ENCODE peak calls at places on chromosomes 7 and 10, in seven cellular contexts. D is OCI-LY7; L is Caco-2; K is CD8-positive, alpha-beta T cell; R is RWPE2; O is transverse colon; G is body of pancreas. U is an unnamed sample.

GRCh38 chr10:84310470-84310869 is 17.9 kb upstream of the CCSER2 start:
- DNase-seq in K (no peak), O (no peak), G (no peak), R (no peak), L (no peak), D (no peak), U (no peak)

GRCh38 chr10:24299587-24300258 is 90.8 kb downstream of the KIAA1217 start:
- DNase-seq in D (no peak), G (no peak), O (no peak), K (no peak), L (no peak), R (no peak), U (no peak)

GRCh38 chr7:96093435-96093834 is 228.5 kb downstream of the SLC25A13 start:
- DNase-seq in K (no peak), O (no peak), L (no peak), G (no peak), R (no peak), D (no peak), U (no peak)

GRCh38 chr7:48246073-48246472 is 74.8 kb downstream of the ABCA13 start:
- DNase-seq in D (no peak), O (no peak), G (no peak), R (no peak), K (no peak), L (no peak), U (no peak)

GRCh38 chr7:31890198-31890597 is 180.0 kb downstream of the PDE1C start:
- DNase-seq in G (no peak), R (no peak), D (no peak), K (no peak), O (peak), L (no peak), U (no peak)

GRCh38 chr7:120028636-120029035 is 244.3 kb upstream of the KCND2 start:
- DNase-seq in L (no peak), D (no peak), R (no peak), O (no peak), G (no peak), K (no peak), U (peak)

GRCh38 chr7:125516194-125516593 is 586.6 kb upstream of the POT1 start:
- DNase-seq in O (no peak), G (no peak), R (no peak), L (no peak), D (no peak), K (no peak), U (no peak)

GRCh38 chr10:118974951-118975350 is 54.6 kb upstream of the NANOS1 start:
- DNase-seq in K (no peak), D (no peak), R (no peak), O (no peak), G (no peak), L (no peak), U (no peak)

GRCh38 chr10:18400201-18400910 is 251.0 kb downstream of the NSUN6 start:
- DNase-seq in O (peak), G (peak), D (no peak), K (no peak), L (peak), R (no peak), U (peak)

GRCh38 chr10:118669020-118669766 is 73.7 kb upstream of the PRLHR start:
- DNase-seq in D (no peak), L (no peak), G (no peak), O (no peak), K (no peak), R (no peak), U (no peak)

GRCh38 chr10:127354992-127355391 is 158.6 kb upstream of the INSYN2A start:
- DNase-seq in D (no peak), K (no peak), R (no peak), L (no peak), G (no peak), O (no peak), U (no peak)

DNA sequence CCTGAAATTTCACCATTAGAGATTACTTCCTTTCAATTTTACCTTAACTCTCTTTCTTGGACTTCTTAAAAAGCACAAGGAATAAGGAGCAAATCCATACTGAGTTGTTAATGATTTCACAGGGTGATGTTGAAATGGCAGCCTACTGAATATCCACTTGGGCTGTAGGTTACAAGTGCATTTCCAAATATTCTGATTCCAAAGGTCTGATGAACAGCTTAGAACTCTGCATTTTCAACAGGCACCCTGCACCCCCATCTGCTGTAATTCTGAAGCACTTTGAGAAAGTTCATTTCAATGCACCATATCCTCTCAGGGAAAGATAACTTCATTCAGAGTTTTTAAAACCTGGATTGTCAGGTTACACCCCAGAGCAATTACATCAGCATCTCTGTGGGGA is 368.4 kb downstream of the KCNMA1 start:
- DNase-seq in D (no peak), L (no peak), K (no peak), G (no peak), R (no peak), O (no peak), U (no peak)
- H3K4me3 ChIP-seq in D (no peak), L (no peak), K (no peak), G (no peak), R (no peak), O (no peak), U (no peak)

GRCh38 chr10:97135464-97135863 is 50.3 kb downstream of the SLIT1 start:
- DNase-seq in D (no peak), R (no peak), K (no peak), L (no peak), G (no peak), O (no peak), U (no peak)
- TF ChIP-seq CTCF in D (no peak), R (no peak), K (no peak), L (no peak), G (no peak), O (no peak), U (no peak)

DNA sequence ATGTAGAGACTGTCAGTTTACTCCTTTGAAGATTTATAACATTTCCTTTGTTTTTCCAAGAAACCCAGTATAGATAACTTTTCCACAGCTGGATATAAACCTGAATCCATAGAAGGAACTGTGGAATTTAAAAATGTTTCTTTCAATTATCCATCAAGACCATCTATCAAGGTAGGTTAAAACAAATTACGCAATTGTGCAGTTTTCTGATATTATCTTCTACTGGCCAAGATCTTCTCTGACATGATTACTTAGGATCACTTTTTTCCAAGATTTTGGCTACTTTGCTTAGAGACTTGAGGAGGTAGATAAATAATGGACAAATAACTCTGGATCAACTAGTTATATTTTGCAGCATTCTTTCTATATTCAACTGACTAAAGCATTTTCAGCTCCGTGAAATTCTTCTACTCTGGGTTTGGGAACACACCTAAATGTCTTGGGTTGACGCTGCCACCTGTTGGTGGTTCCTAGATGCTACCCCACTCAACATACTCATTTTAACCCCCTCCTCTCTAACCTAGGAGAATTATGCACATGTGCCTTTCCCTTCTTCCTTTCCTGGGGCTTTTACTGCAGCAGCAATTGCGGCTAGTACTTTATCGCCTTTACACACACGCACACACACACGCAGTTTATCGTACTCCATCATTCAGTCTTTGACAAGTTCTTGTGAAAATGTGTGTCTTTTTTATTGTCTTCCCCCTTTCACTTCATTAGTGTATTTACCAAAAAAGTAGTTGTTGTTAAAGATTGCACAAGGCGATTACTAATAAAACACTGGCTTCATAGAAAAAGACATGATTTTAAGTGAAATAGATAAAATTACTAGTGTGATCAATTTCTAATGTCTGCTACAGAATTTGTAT is 32.7 kb downstream of the ABCB5 start:
- DNase-seq in D (peak), K (no peak), L (peak), O (no peak), R (no peak), G (no peak), U (peak)
- H3K4me3 ChIP-seq in D (no peak), K (no peak), L (no peak), O (no peak), R (no peak), G (no peak), U (no peak)

DNA sequence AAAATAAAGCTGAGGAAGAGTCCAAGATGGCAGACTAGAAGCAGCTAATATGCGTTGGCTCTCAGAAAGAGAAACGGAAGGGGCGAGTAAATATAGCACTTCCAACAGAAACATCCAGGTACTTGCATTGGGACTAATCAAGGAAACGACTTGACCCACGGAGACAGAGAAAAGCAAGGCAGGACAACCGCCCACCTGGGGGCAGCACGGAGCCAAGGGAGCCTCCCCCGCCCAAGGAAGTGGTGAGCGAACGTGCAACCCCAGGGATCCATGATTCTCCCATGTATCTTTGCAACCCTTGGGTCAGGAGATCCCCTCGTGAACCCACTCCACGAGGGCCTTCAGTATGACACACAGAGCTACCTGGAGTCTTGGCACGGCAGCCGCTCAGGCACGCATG is 45.4 kb upstream of the GRM3 start:
- DNase-seq in G (peak), D (no peak), O (no peak), L (peak), K (no peak), R (no peak), U (peak)
- TF ChIP-seq CTCF in G (peak), D (no peak), O (no peak), L (peak), K (no peak), R (peak), U (peak)

DNA sequence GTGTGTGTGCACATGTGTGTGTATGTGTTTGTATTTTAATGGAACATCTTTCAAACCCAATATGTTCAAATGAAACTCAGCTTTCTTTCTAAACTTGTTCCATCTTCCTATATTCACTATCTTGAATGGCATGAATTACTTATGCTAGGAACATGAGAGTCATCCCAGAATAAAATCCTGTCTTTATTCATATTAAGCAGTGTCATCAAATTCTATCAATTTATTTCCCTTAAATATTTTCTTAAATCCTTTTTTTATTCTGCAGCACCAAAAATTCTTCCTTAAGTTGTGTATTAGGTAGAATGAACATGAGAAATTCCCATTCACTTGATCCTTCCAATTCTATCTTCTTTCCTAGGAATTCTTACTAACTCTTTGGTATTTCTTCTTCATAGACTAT is 146.6 kb upstream of the PCDH15 start:
- DNase-seq in R (no peak), K (no peak), O (no peak), G (no peak), D (no peak), L (no peak), U (no peak)
- H3K4me3 ChIP-seq in R (no peak), K (no peak), O (no peak), G (no peak), D (no peak), L (no peak), U (no peak)

U was measured in LNCaP clone FGC.